ENCODE peak calls at places on chromosomes 11 and 22, in four cellular contexts. L is HepG2, B is GM12878, E is H1. S is an unnamed sample.

GRCh38 chr11:86117706-86118050 is 48.8 kb upstream of the PICALM start:
- DNase-seq in E (no peak), L (no peak), B (no peak), S (no peak)

GRCh38 chr22:37655252-37655563 is 3.3 kb upstream of the PDXP start:
- DNase-seq in L (no peak), B (no peak), E (no peak), S (no peak)

GRCh38 chr11:69981119-69981770 is 96.9 kb upstream of the ANO1 start:
- DNase-seq in L (no peak), E (no peak), B (no peak), S (peak; percentile 90)

GRCh38 chr11:108732395-108732794 is 67.5 kb downstream of the DDX10 start:
- DNase-seq in L (no peak), E (no peak), B (no peak), S (no peak)

GRCh38 chr11:66332371-66333219 is 3.6 kb downstream of the RIN1 start:
- DNase-seq in B (no peak), L (no peak), E (no peak), S (no peak)

GRCh38 chr11:18731949-18732821 is 6.2 kb upstream of the IGSF22 start:
- DNase-seq in E (no peak), L (no peak), B (peak; percentile 24), S (peak; percentile 67)

GRCh38 chr22:49724030-49724892 is 103.4 kb downstream of the BRD1 start:
- DNase-seq in B (no peak), E (no peak), L (no peak), S (no peak)

GRCh38 chr11:19511066-19511412 is 201.6 kb upstream of the NAV2 start:
- DNase-seq in E (no peak), L (no peak), B (no peak), S (no peak)

GRCh38 chr11:2122222-2122906 is 16.8 kb downstream of the IGF2 start:
- DNase-seq in B (no peak), L (peak; percentile 31), E (no peak), S (no peak)

GRCh38 chr22:31286360-31287255 is 5.7 kb downstream of the PIK3IP1 start:
- DNase-seq in L (no peak), B (no peak), E (no peak), S (no peak)

GRCh38 chr11:113045146-113045545 is 83.9 kb downstream of the NCAM1 start:
- DNase-seq in E (no peak), B (no peak), L (no peak), S (peak; percentile 2)

GRCh38 chr11:1047576-1048156 is 11.1 kb upstream of the MUC6 start:
- DNase-seq in B (no peak), E (no peak), L (no peak), S (no peak)

GRCh38 chr22:37566329-37566837 is 6.1 kb downstream of the CDC42EP1 start:
- DNase-seq in B (no peak), E (no peak), L (no peak), S (no peak)

GRCh38 chr11:68036717-68037239 is 2.0 kb upstream of the TCIRG1 start:
- DNase-seq in B (no peak), L (no peak), E (no peak), S (no peak)

GRCh38 chr11:73217131-73217809 is 811 bp upstream of the P2RY2 start:
- DNase-seq in L (no peak), E (no peak), B (no peak), S (peak; percentile 30)

GRCh38 chr22:36455571-36456458 is 25.6 kb downstream of the TXN2 start:
- DNase-seq in E (no peak), L (no peak), B (no peak), S (no peak)

GRCh38 chr22:17774206-17774927 is at the start of gene BID:
- DNase-seq in L (no peak), E (no peak), B (no peak), S (peak; percentile 71)

GRCh38 chr22:26601726-26602125 is 11.8 kb upstream of the TPST2 start:
- DNase-seq in L (no peak), E (no peak), B (no peak), S (no peak)

GRCh38 chr11:34570584-34570983 is 50.3 kb upstream of the EHF start:
- DNase-seq in B (no peak), L (no peak), E (no peak), S (no peak)

GRCh38 chr11:76623171-76623883 is 47.2 kb downstream of the LRRC32 start:
- DNase-seq in B (no peak), L (no peak), E (no peak), S (peak; percentile 18)

GRCh38 chr11:63210111-63210510 is 33.3 kb downstream of the SLC22A25 start:
- DNase-seq in L (no peak), E (no peak), B (no peak), S (no peak)

GRCh38 chr22:26404851-26405357 is 24.2 kb upstream of the ASPHD2 start:
- DNase-seq in E (no peak), L (no peak), B (no peak), S (peak; percentile 85)

GRCh38 chr22:31739795-31740201 is 10.1 kb downstream of the PRR14L start:
- DNase-seq in B (no peak), E (no peak), L (no peak), S (no peak)

GRCh38 chr11:70478194-70478890 is 80.0 kb downstream of the CTTN start:
- DNase-seq in L (no peak), B (no peak), E (no peak), S (no peak)

GRCh38 chr11:72239849-72240460 is 4.0 kb downstream of the PHOX2A start:
- DNase-seq in B (no peak), E (no peak), L (no peak), S (no peak)

GRCh38 chr11:111344032-111344431 is 35.0 kb downstream of the POU2AF1 start:
- DNase-seq in B (no peak), E (no peak), L (no peak), S (no peak)

GRCh38 chr11:18612394-18612793 is 12.8 kb downstream of the MISFA start:
- DNase-seq in B (no peak), L (no peak), E (no peak), S (no peak)

GRCh38 chr11:63793163-63793562 is 20.1 kb upstream of the SPINDOC start:
- DNase-seq in E (no peak), L (no peak), B (no peak), S (no peak)

GRCh38 chr11:66222358-66223149 is 45.9 kb upstream of the RAB1B start:
- DNase-seq in E (peak; percentile 95), B (peak; percentile 96), L (peak; percentile 93), S (peak; percentile 95)

GRCh38 chr11:34926101-34926830 is 9.8 kb downstream of the PDHX start:
- DNase-seq in E (no peak), B (no peak), L (peak; percentile 47), S (no peak)

GRCh38 chr22:43346521-43346929 is 3.4 kb upstream of the SCUBE1 start:
- DNase-seq in E (peak; percentile 56), B (no peak), L (peak; percentile 30), S (peak; percentile 57)

GRCh38 chr11:17634776-17635550 is 84.4 kb upstream of the MYOD1 start:
- DNase-seq in B (no peak), E (no peak), L (no peak), S (peak; percentile 7)

GRCh38 chr22:39185601-39186012 is 33.1 kb upstream of the CBX7 start:
- DNase-seq in B (no peak), L (peak; percentile 50), E (no peak), S (no peak)
- TF ChIP-seq CBX5 in B (no peak), L (no peak), E (no peak), S (no peak)

GRCh38 chr22:30251661-30252226 is 5.2 kb upstream of the LIF start:
- DNase-seq in L (no peak), E (no peak), B (no peak), S (no peak)
- TF ChIP-seq CBX5 in L (no peak), E (no peak), B (no peak), S (no peak)

DNA sequence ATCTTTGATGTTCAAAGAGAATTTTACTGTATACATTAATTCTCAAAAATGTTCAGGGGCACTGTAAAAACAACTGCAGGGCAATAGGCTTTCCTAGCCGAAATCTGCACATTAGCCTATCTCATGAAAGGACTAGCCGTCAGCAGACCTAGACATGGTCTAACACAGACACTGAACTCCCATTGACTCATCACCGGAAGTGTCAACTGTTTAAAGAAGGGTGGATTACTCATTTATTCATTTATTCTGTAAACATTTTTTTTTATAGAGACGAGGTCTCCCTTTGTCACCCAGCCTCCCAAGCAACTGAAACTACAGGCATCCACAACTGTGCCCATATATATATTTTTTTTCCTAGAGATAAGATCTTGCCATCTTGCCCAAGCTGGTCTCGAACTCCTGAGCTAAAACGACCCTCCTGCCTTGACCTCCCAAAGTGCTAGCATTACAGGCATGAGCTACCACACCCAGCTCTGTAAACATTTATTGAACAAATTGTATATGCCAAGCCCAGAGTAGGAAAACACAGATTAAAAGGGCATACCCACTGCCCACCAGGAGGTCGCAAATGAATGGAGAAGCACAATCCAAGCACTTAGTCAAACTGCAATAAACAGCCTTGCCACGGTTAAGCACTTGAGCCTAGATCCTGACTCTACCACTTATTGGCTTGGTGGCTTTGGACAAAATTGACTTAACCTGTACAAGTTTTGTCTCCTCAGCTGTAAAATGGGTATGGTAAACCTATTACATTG is 26.6 kb downstream of the RAB30 start:
- DNase-seq in B (no peak), L (no peak), E (no peak), S (no peak)
- TF ChIP-seq CBX5 in B (no peak), L (no peak), E (no peak), S (no peak)

DNA sequence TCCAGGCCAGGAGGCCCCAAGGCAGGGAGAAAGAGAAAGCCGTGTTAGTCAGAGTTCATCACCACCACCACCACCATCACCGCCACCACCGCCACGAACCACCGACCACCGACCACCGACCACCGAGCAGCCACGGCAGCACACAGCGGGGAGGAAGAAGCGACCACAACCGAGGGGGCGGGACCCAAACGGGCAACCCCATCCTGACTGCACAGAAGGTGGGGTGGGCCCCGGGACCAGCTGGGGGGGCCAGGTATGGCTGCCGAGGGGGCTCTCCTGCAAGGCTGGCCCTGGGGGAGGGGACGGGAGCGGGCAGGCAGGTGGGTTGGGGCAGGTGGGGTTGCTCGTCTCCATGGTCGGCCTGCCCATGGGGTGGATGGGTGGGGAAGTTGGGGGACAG is 34.2 kb downstream of the SYT7 start:
- DNase-seq in E (no peak), L (no peak), B (no peak), S (no peak)
- TF ChIP-seq CBX5 in E (no peak), L (no peak), B (no peak), S (no peak)

DNA sequence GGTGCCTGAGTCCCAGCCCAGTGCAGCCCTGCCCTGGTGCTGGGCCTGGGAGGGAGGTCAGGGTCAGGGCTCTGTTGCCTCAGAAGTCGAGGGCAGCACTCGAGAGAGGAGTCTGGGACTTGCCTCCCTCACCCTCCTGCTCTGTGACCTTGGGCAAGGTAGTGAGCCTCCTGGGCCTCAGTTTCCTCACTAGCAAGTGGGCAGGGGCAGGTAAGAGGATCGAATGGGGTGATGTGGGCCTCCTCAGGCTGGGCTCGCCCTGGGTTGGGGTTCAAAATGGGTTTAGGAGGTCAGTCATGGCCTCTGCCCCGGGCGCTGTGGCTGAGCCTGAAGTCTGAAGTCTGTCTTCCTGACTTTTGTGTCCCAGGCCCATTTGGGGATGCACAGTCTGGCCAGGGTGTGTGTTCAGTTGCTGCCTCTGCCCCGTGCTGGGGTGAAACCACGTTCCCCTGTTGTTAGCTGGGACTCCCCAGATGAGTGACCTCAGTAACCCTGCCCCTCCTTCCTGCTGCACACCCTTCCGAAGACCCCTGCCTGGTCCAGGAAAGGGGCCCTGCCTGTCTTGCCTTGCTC is 40.9 kb upstream of the CELSR1 start:
- DNase-seq in E (no peak), L (no peak), B (no peak), S (no peak)
- TF ChIP-seq CBX5 in E (no peak), L (no peak), B (no peak), S (no peak)